ENCODE peak calls at places on chromosome 21, in five cellular contexts. V, Y, L, A and N are unnamed samples.

GRCh38 chr21:45309069-45309521 is 21.4 kb upstream of the POFUT2 start:
- DNase-seq in V (peak), Y (peak), L (no peak), A (peak), N (peak)

GRCh38 chr21:43874085-43874785 is 9.2 kb downstream of the AGPAT3 start:
- DNase-seq in V (no peak), Y (no peak), L (no peak), A (no peak), N (no peak)

GRCh38 chr21:32319012-32319411 is 20.4 kb downstream of the MRAP start:
- DNase-seq in V (no peak), Y (no peak), L (no peak), A (no peak), N (no peak)

GRCh38 chr21:36661511-36662309 is 37.2 kb upstream of the SIM2 start:
- DNase-seq in V (peak), Y (peak), L (no peak), A (peak), N (peak)

GRCh38 chr21:31780944-31781343 is 49.0 kb upstream of the SCAF4 start:
- DNase-seq in V (no peak), Y (no peak), L (peak), A (no peak), N (no peak)

GRCh38 chr21:34669149-34669879 is 520 bp downstream of the CLIC6 start:
- DNase-seq in V (no peak), Y (peak), L (no peak), A (no peak), N (peak)

GRCh38 chr21:41641821-41642368 is 125.0 kb downstream of the RIPK4 start:
- DNase-seq in V (peak), Y (peak), L (no peak), A (peak), N (peak)

GRCh38 chr21:45128613-45129226 is 54.3 kb downstream of the ADARB1 start:
- DNase-seq in V (peak), Y (peak), L (peak), A (peak), N (peak)

GRCh38 chr21:41633627-41634026 is 125.7 kb upstream of the TMPRSS2 start:
- DNase-seq in V (no peak), Y (no peak), L (no peak), A (no peak), N (no peak)

GRCh38 chr21:34802180-34802899 is 133.5 kb downstream of the CLIC6 start:
- DNase-seq in V (no peak), Y (no peak), L (no peak), A (peak), N (no peak)

GRCh38 chr21:15604424-15604823 is 125.4 kb upstream of the USP25 start:
- DNase-seq in V (peak), Y (peak), L (no peak), A (peak), N (peak)

GRCh38 chr21:44902268-44903053 is 18.2 kb downstream of the ITGB2 start:
- DNase-seq in V (no peak), Y (no peak), L (no peak), A (no peak), N (no peak)

GRCh38 chr21:25871566-25871965 is 136.8 kb downstream of the GABPA start:
- DNase-seq in V (no peak), Y (no peak), L (no peak), A (no peak), N (peak)

GRCh38 chr21:25898671-25899070 is 163.9 kb downstream of the GABPA start:
- DNase-seq in V (peak), Y (peak), L (no peak), A (peak), N (no peak)

GRCh38 chr21:38822754-38823374 is 17.1 kb downstream of the ETS2 start:
- DNase-seq in V (no peak), Y (no peak), L (no peak), A (no peak), N (no peak)

GRCh38 chr21:35427320-35428040 is 378.4 kb upstream of the RUNX1 start:
- DNase-seq in V (peak), Y (no peak), L (no peak), A (no peak), N (no peak)